ENCODE peak calls at places on chromosome 18, in six cellular contexts. One of them, this sample, is unnamed.
A peak's percentile ranks its signal among the peaks of the same experiment; 100 is the strongest.

GRCh38 chr18:79506191-79507075 is 110.7 kb downstream of the NFATC1 start:
- DNase-seq in activated CD4-positive, alpha-beta T cell treated with anti-CD3 and anti-CD28 coated beads, Interleukin-2, amount 10 ng/mL, durations not matched to agents 7 days and 5 days: no peak
- DNase-seq in PC-9: no peak
- DNase-seq in MCF 10A: no peak
- DNase-seq in adrenal gland: no peak
- DNase-seq in T follicular helper cell: no peak
- DNase-seq in this sample: peak; percentile 65

GRCh38 chr18:48868468-48869466 is 82.0 kb downstream of the SMAD7 start:
- DNase-seq in MCF 10A: no peak
- DNase-seq in activated CD4-positive, alpha-beta T cell treated with anti-CD3 and anti-CD28 coated beads, Interleukin-2, amount 10 ng/mL, durations not matched to agents 7 days and 5 days: peak; percentile 34
- DNase-seq in PC-9: no peak
- DNase-seq in T follicular helper cell: no peak
- DNase-seq in adrenal gland: no peak
- DNase-seq in this sample: no peak

GRCh38 chr18:46337206-46337710 is 233.1 kb downstream of the HAUS1 start:
- DNase-seq in PC-9: no peak
- DNase-seq in T follicular helper cell: no peak
- DNase-seq in adrenal gland: no peak
- DNase-seq in activated CD4-positive, alpha-beta T cell treated with anti-CD3 and anti-CD28 coated beads, Interleukin-2, amount 10 ng/mL, durations not matched to agents 7 days and 5 days: no peak
- DNase-seq in MCF 10A: no peak
- DNase-seq in this sample: peak; percentile 33

GRCh38 chr18:2482711-2483475 is 88.4 kb downstream of the METTL4 start:
- DNase-seq in adrenal gland: no peak
- DNase-seq in activated CD4-positive, alpha-beta T cell treated with anti-CD3 and anti-CD28 coated beads, Interleukin-2, amount 10 ng/mL, durations not matched to agents 7 days and 5 days: no peak
- DNase-seq in T follicular helper cell: no peak
- DNase-seq in MCF 10A: no peak
- DNase-seq in PC-9: no peak
- DNase-seq in this sample: no peak

GRCh38 chr18:11994708-11995444 is 13.6 kb downstream of the IMPA2 start:
- DNase-seq in MCF 10A: peak; percentile 40
- DNase-seq in adrenal gland: no peak
- DNase-seq in activated CD4-positive, alpha-beta T cell treated with anti-CD3 and anti-CD28 coated beads, Interleukin-2, amount 10 ng/mL, durations not matched to agents 7 days and 5 days: no peak
- DNase-seq in PC-9: no peak
- DNase-seq in T follicular helper cell: no peak
- DNase-seq in this sample: peak; percentile 47

GRCh38 chr18:22155584-22155983 is 13.8 kb upstream of the GATA6 start:
- DNase-seq in MCF 10A: no peak
- DNase-seq in PC-9: no peak
- DNase-seq in adrenal gland: no peak
- DNase-seq in T follicular helper cell: no peak
- DNase-seq in activated CD4-positive, alpha-beta T cell treated with anti-CD3 and anti-CD28 coated beads, Interleukin-2, amount 10 ng/mL, durations not matched to agents 7 days and 5 days: no peak
- DNase-seq in this sample: no peak

GRCh38 chr18:37501136-37501535 is 64.5 kb downstream of the CELF4 start:
- DNase-seq in MCF 10A: no peak
- DNase-seq in activated CD4-positive, alpha-beta T cell treated with anti-CD3 and anti-CD28 coated beads, Interleukin-2, amount 10 ng/mL, durations not matched to agents 7 days and 5 days: no peak
- DNase-seq in PC-9: no peak
- DNase-seq in T follicular helper cell: no peak
- DNase-seq in adrenal gland: no peak
- DNase-seq in this sample: no peak

GRCh38 chr18:54558609-54559585 is 32.1 kb upstream of the DYNAP start:
- DNase-seq in MCF 10A: peak; percentile 60
- DNase-seq in adrenal gland: no peak
- DNase-seq in PC-9: no peak
- DNase-seq in T follicular helper cell: no peak
- DNase-seq in activated CD4-positive, alpha-beta T cell treated with anti-CD3 and anti-CD28 coated beads, Interleukin-2, amount 10 ng/mL, durations not matched to agents 7 days and 5 days: peak; percentile 25
- DNase-seq in this sample: no peak

GRCh38 chr18:48885266-48885950 is 65.4 kb downstream of the SMAD7 start:
- DNase-seq in MCF 10A: no peak
- DNase-seq in T follicular helper cell: no peak
- DNase-seq in PC-9: no peak
- DNase-seq in activated CD4-positive, alpha-beta T cell treated with anti-CD3 and anti-CD28 coated beads, Interleukin-2, amount 10 ng/mL, durations not matched to agents 7 days and 5 days: no peak
- DNase-seq in adrenal gland: no peak
- DNase-seq in this sample: peak; percentile 41

GRCh38 chr18:34023471-34023870 is 201.2 kb downstream of the NOL4 start:
- DNase-seq in adrenal gland: no peak
- DNase-seq in MCF 10A: peak; percentile 3
- DNase-seq in activated CD4-positive, alpha-beta T cell treated with anti-CD3 and anti-CD28 coated beads, Interleukin-2, amount 10 ng/mL, durations not matched to agents 7 days and 5 days: no peak
- DNase-seq in PC-9: no peak
- DNase-seq in T follicular helper cell: no peak
- DNase-seq in this sample: no peak

GRCh38 chr18:11137400-11137799 is 12.0 kb downstream of the PIEZO2 start:
- DNase-seq in MCF 10A: no peak
- DNase-seq in adrenal gland: no peak
- DNase-seq in PC-9: no peak
- DNase-seq in activated CD4-positive, alpha-beta T cell treated with anti-CD3 and anti-CD28 coated beads, Interleukin-2, amount 10 ng/mL, durations not matched to agents 7 days and 5 days: no peak
- DNase-seq in T follicular helper cell: no peak
- DNase-seq in this sample: no peak

GRCh38 chr18:79227617-79228016 is 158.4 kb downstream of the ATP9B start:
- DNase-seq in PC-9: no peak
- DNase-seq in T follicular helper cell: no peak
- DNase-seq in activated CD4-positive, alpha-beta T cell treated with anti-CD3 and anti-CD28 coated beads, Interleukin-2, amount 10 ng/mL, durations not matched to agents 7 days and 5 days: no peak
- DNase-seq in MCF 10A: no peak
- DNase-seq in adrenal gland: no peak
- DNase-seq in this sample: no peak

GRCh38 chr18:12886498-12887126 is 2.6 kb upstream of the PTPN2 start:
- DNase-seq in PC-9: no peak
- DNase-seq in activated CD4-positive, alpha-beta T cell treated with anti-CD3 and anti-CD28 coated beads, Interleukin-2, amount 10 ng/mL, durations not matched to agents 7 days and 5 days: no peak
- DNase-seq in T follicular helper cell: no peak
- DNase-seq in adrenal gland: no peak
- DNase-seq in MCF 10A: peak; percentile 55
- DNase-seq in this sample: no peak

GRCh38 chr18:79507076-79507545 is 111.4 kb downstream of the NFATC1 start:
- DNase-seq in T follicular helper cell: no peak
- DNase-seq in PC-9: no peak
- DNase-seq in MCF 10A: no peak
- DNase-seq in activated CD4-positive, alpha-beta T cell treated with anti-CD3 and anti-CD28 coated beads, Interleukin-2, amount 10 ng/mL, durations not matched to agents 7 days and 5 days: peak; percentile 26
- DNase-seq in adrenal gland: peak; percentile 54
- DNase-seq in this sample: peak; percentile 90

GRCh38 chr18:54100920-54101319 is 123.5 kb downstream of the MBD2 start:
- DNase-seq in PC-9: no peak
- DNase-seq in T follicular helper cell: no peak
- DNase-seq in MCF 10A: peak; percentile 30
- DNase-seq in adrenal gland: no peak
- DNase-seq in activated CD4-positive, alpha-beta T cell treated with anti-CD3 and anti-CD28 coated beads, Interleukin-2, amount 10 ng/mL, durations not matched to agents 7 days and 5 days: no peak
- DNase-seq in this sample: no peak

GRCh38 chr18:45086777-45087176 is 406.1 kb downstream of the SETBP1 start:
- DNase-seq in T follicular helper cell: no peak
- DNase-seq in PC-9: no peak
- DNase-seq in activated CD4-positive, alpha-beta T cell treated with anti-CD3 and anti-CD28 coated beads, Interleukin-2, amount 10 ng/mL, durations not matched to agents 7 days and 5 days: no peak
- DNase-seq in adrenal gland: no peak
- DNase-seq in MCF 10A: no peak
- DNase-seq in this sample: no peak

GRCh38 chr18:79395761-79396404 is at the start of gene NFATC1:
- DNase-seq in PC-9: no peak
- DNase-seq in adrenal gland: peak; percentile 60
- DNase-seq in T follicular helper cell: peak; percentile 81
- DNase-seq in MCF 10A: peak; percentile 34
- DNase-seq in activated CD4-positive, alpha-beta T cell treated with anti-CD3 and anti-CD28 coated beads, Interleukin-2, amount 10 ng/mL, durations not matched to agents 7 days and 5 days: peak; percentile 54
- DNase-seq in this sample: peak; percentile 90

GRCh38 chr18:43680096-43680495 is 402.8 kb upstream of the SYT4 start:
- DNase-seq in activated CD4-positive, alpha-beta T cell treated with anti-CD3 and anti-CD28 coated beads, Interleukin-2, amount 10 ng/mL, durations not matched to agents 7 days and 5 days: no peak
- DNase-seq in adrenal gland: no peak
- DNase-seq in MCF 10A: no peak
- DNase-seq in T follicular helper cell: no peak
- DNase-seq in PC-9: no peak
- DNase-seq in this sample: no peak

GRCh38 chr18:74251297-74252031 is 40.3 kb downstream of the CYB5A start:
- DNase-seq in PC-9: peak; percentile 82
- DNase-seq in adrenal gland: peak; percentile 62
- DNase-seq in activated CD4-positive, alpha-beta T cell treated with anti-CD3 and anti-CD28 coated beads, Interleukin-2, amount 10 ng/mL, durations not matched to agents 7 days and 5 days: no peak
- DNase-seq in T follicular helper cell: no peak
- DNase-seq in MCF 10A: peak; percentile 58
- DNase-seq in this sample: no peak

GRCh38 chr18:48638451-48638850 is 99.6 kb downstream of the CTIF start:
- DNase-seq in PC-9: no peak
- DNase-seq in T follicular helper cell: no peak
- DNase-seq in adrenal gland: no peak
- DNase-seq in activated CD4-positive, alpha-beta T cell treated with anti-CD3 and anti-CD28 coated beads, Interleukin-2, amount 10 ng/mL, durations not matched to agents 7 days and 5 days: no peak
- DNase-seq in MCF 10A: no peak
- DNase-seq in this sample: peak; percentile 60

GRCh38 chr18:58118510-58118909 is 74.5 kb downstream of the NEDD4L start:
- DNase-seq in T follicular helper cell: no peak
- DNase-seq in PC-9: no peak
- DNase-seq in activated CD4-positive, alpha-beta T cell treated with anti-CD3 and anti-CD28 coated beads, Interleukin-2, amount 10 ng/mL, durations not matched to agents 7 days and 5 days: no peak
- DNase-seq in adrenal gland: no peak
- DNase-seq in MCF 10A: no peak
- DNase-seq in this sample: no peak

GRCh38 chr18:66951750-66952149 is 347.9 kb upstream of the CDH19 start:
- DNase-seq in MCF 10A: no peak
- DNase-seq in T follicular helper cell: no peak
- DNase-seq in activated CD4-positive, alpha-beta T cell treated with anti-CD3 and anti-CD28 coated beads, Interleukin-2, amount 10 ng/mL, durations not matched to agents 7 days and 5 days: no peak
- DNase-seq in PC-9: no peak
- DNase-seq in adrenal gland: no peak
- DNase-seq in this sample: no peak

GRCh38 chr18:36622610-36623009 is 206.2 kb downstream of the TPGS2 start:
- DNase-seq in T follicular helper cell: no peak
- DNase-seq in PC-9: no peak
- DNase-seq in MCF 10A: no peak
- DNase-seq in adrenal gland: no peak
- DNase-seq in activated CD4-positive, alpha-beta T cell treated with anti-CD3 and anti-CD28 coated beads, Interleukin-2, amount 10 ng/mL, durations not matched to agents 7 days and 5 days: no peak
- DNase-seq in this sample: no peak

GRCh38 chr18:42183746-42184145 is 228.7 kb downstream of the PIK3C3 start:
- DNase-seq in T follicular helper cell: no peak
- DNase-seq in MCF 10A: peak; percentile 79
- DNase-seq in adrenal gland: peak; percentile 34
- DNase-seq in activated CD4-positive, alpha-beta T cell treated with anti-CD3 and anti-CD28 coated beads, Interleukin-2, amount 10 ng/mL, durations not matched to agents 7 days and 5 days: no peak
- DNase-seq in PC-9: no peak
- DNase-seq in this sample: no peak

GRCh38 chr18:11398625-11399024 is 210.8 kb upstream of the SLC35G4 start:
- DNase-seq in PC-9: no peak
- DNase-seq in adrenal gland: no peak
- DNase-seq in MCF 10A: peak; percentile 10
- DNase-seq in T follicular helper cell: no peak
- DNase-seq in activated CD4-positive, alpha-beta T cell treated with anti-CD3 and anti-CD28 coated beads, Interleukin-2, amount 10 ng/mL, durations not matched to agents 7 days and 5 days: no peak
- DNase-seq in this sample: no peak

GRCh38 chr18:36518839-36519238 is 221.3 kb downstream of the FHOD3 start:
- DNase-seq in T follicular helper cell: no peak
- DNase-seq in activated CD4-positive, alpha-beta T cell treated with anti-CD3 and anti-CD28 coated beads, Interleukin-2, amount 10 ng/mL, durations not matched to agents 7 days and 5 days: no peak
- DNase-seq in adrenal gland: peak; percentile 25
- DNase-seq in PC-9: no peak
- DNase-seq in MCF 10A: no peak
- DNase-seq in this sample: no peak

GRCh38 chr18:10336749-10337148 is 117.7 kb upstream of the APCDD1 start:
- DNase-seq in PC-9: no peak
- DNase-seq in adrenal gland: no peak
- DNase-seq in T follicular helper cell: no peak
- DNase-seq in activated CD4-positive, alpha-beta T cell treated with anti-CD3 and anti-CD28 coated beads, Interleukin-2, amount 10 ng/mL, durations not matched to agents 7 days and 5 days: no peak
- DNase-seq in MCF 10A: no peak
- DNase-seq in this sample: peak; percentile 73

GRCh38 chr18:55856191-55856590 is 268.2 kb upstream of the TCF4 start:
- DNase-seq in T follicular helper cell: no peak
- DNase-seq in activated CD4-positive, alpha-beta T cell treated with anti-CD3 and anti-CD28 coated beads, Interleukin-2, amount 10 ng/mL, durations not matched to agents 7 days and 5 days: no peak
- DNase-seq in adrenal gland: no peak
- DNase-seq in PC-9: peak; percentile 98
- DNase-seq in MCF 10A: peak; percentile 97
- DNase-seq in this sample: no peak

This sample was measured in cardiac septum.